ENCODE peak calls at places on chromosomes 16 and 17, in four cellular contexts. D is AG04449, W is astrocyte of the spinal cord, Q is type B pancreatic cell. O is an unnamed sample.
A peak's percentile ranks its signal among the peaks of the same experiment; 100 is the strongest.

GRCh38 chr16:500699-501098 is 26.8 kb upstream of the CAPN15 start:
- DNase-seq in D (no peak), W (no peak), Q (no peak), O (no peak)

GRCh38 chr17:31596382-31597323 is 205.2 kb downstream of the RAB11FIP4 start:
- DNase-seq in Q (no peak), W (peak; percentile 97), D (peak; percentile 97), O (peak; percentile 65)

GRCh38 chr17:81483085-81483861 is 29.3 kb downstream of the ACTG1 start:
- DNase-seq in D (no peak), Q (no peak), W (peak; percentile 25), O (peak; percentile 84)

GRCh38 chr17:29582767-29583166 is 6.7 kb downstream of the GIT1 start:
- DNase-seq in W (no peak), Q (no peak), D (no peak), O (no peak)

GRCh38 chr17:17950347-17950746 is 21.9 kb downstream of the TOM1L2 start:
- DNase-seq in Q (no peak), W (no peak), D (no peak), O (no peak)

GRCh38 chr16:24544640-24545039 is 5.3 kb downstream of the RBBP6 start:
- DNase-seq in Q (no peak), D (no peak), W (peak; percentile 38), O (no peak)

GRCh38 chr17:1635675-1636465 is 7.2 kb upstream of the SLC43A2 start:
- DNase-seq in Q (no peak), W (no peak), D (no peak), O (no peak)

GRCh38 chr17:36937001-36937960 is at the start of gene LHX1:
- DNase-seq in W (no peak), Q (no peak), D (no peak), O (peak; percentile 44)

GRCh38 chr17:69535022-69535570 is 120.6 kb downstream of the MAP2K6 start:
- DNase-seq in Q (no peak), D (no peak), W (no peak), O (no peak)

GRCh38 chr16:86067936-86068335 is 169.0 kb downstream of the IRF8 start:
- DNase-seq in D (no peak), Q (no peak), W (no peak), O (no peak)

GRCh38 chr17:41912925-41913324 is 5.8 kb downstream of the ACLY start:
- DNase-seq in D (no peak), W (peak; percentile 39), Q (no peak), O (no peak)

GRCh38 chr16:17026600-17027242 is 444.0 kb downstream of the XYLT1 start:
- DNase-seq in Q (no peak), D (no peak), W (no peak), O (peak; percentile 29)

GRCh38 chr16:85491798-85492616 is 121.1 kb upstream of the GSE1 start:
- DNase-seq in W (no peak), D (no peak), Q (no peak), O (no peak)

DNA sequence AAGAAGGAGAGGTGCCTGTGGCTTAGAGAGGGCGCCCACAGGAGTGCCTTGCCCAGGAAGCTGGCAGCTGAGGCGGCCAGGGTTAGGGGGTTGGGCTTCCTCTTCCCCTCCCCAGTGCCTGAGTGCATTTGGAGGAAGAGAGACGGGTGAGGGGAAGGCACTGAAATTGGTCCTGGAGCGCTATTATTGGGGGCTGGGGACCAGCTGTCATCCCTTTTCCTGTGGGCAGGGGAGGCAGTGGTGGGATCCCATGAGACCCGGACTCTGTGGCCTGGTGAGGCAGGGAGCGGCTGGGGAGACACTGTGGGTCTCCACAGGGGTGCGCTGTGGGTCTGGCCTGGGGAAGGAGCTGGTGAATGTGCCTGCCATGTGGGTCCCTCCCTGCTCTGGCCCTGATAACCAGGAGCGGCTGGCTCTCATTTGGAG is 259.7 kb downstream of the SEC14L1 start:
- DNase-seq in W (no peak), D (no peak), Q (no peak), O (peak; percentile 85)
- TF ChIP-seq CTCF in W (peak; percentile 50), D (peak; percentile 76), Q (peak; percentile 52), O (peak; percentile 73)

GRCh38 chr17:7823581-7824001 is 10.4 kb upstream of the KDM6B start:
- DNase-seq in W (no peak), D (no peak), Q (no peak), O (no peak)

GRCh38 chr17:7820231-7820630 is 13.8 kb upstream of the KDM6B start:
- DNase-seq in Q (no peak), W (no peak), D (no peak), O (no peak)

GRCh38 chr17:7824021-7824924 is 9.7 kb upstream of the KDM6B start:
- DNase-seq in Q (no peak), W (no peak), D (no peak), O (no peak)

GRCh38 chr17:7822126-7822525 is 11.9 kb upstream of the KDM6B start:
- DNase-seq in D (no peak), Q (no peak), W (no peak), O (no peak)

GRCh38 chr17:7825206-7825980 is 8.6 kb upstream of the KDM6B start:
- DNase-seq in Q (no peak), D (no peak), W (no peak), O (no peak)
- TF ChIP-seq CTCF in Q (no peak), D (no peak), W (no peak), O (no peak)

DNA sequence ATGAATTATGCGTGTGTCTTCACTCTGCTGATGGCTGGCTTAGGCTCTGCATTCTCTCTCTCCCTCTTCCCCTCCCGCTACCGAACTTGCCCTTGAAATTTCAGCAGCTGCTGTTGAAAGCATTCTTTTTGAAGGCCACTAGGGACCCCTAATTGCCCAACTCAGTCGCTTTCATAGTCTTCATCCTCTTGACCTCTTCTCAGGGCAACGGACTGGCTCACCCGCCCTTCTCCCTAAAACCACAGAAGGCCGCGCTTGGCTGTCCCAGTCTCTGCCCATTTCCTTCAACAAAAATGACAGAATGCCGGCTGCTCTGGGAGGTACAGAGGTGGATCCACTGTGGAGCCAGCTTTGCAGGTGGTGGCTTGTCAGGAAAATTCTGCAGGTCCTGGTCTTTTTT is 21.0 kb upstream of the FMNL1 start:
- DNase-seq in D (no peak), W (no peak), Q (no peak), O (no peak)
- TF ChIP-seq CTCF in D (no peak), W (no peak), Q (no peak), O (no peak)

DNA sequence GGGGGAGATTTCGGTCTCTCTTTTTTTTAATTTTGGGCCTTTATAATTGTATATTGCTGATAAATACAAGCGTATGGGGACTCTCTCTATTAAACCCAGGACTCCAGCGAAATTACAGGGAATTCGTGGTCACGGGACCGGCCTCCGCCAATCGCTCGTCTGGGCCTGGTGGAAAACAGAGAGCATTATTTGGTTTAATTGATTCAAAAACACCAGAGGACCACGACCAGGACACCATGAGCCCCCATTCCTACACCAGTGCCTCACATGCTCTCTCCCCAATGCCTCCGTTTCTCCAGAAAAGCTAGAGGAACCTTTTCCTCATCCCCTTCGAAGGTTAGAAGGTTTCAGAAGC is at the start of gene HOXB2:
- DNase-seq in D (no peak), W (peak; percentile 81), Q (no peak), O (no peak)
- TF ChIP-seq CTCF in D (no peak), W (no peak), Q (no peak), O (no peak)

DNA sequence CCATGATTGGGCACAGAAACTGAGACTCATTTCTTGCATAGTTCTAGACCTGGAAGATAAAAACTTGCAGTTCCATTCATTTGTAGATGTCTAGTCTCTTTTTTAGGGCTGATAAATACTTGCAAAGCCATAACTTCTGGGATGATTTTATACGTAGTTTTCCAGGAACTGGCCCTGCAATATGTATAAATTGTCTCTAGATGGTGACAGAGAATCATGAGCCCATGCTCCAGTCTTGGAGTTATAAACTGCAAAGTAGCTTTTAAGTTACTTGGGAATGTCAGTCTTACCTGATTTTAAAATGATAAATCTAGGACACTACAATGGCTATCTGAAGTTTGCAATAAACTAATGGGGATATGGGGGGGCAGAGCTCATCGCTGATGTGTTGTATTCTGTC is 3.0 kb upstream of the ADAMTS18 start:
- DNase-seq in Q (no peak), W (peak; percentile 39), D (no peak), O (no peak)
- TF ChIP-seq CTCF in Q (peak; percentile 53), W (peak; percentile 46), D (no peak), O (no peak)

GRCh38 chr17:40551874-40552768 is 13.2 kb downstream of the CCR7 start:
- DNase-seq in D (peak; percentile 99), Q (peak; percentile 42), W (peak; percentile 97), O (peak; percentile 17)
- TF ChIP-seq CTCF in D (no peak), Q (no peak), W (no peak), O (no peak)

GRCh38 chr16:57537194-57537505 is 779 bp upstream of the CCDC102A start:
- DNase-seq in D (no peak), W (no peak), Q (no peak), O (no peak)

GRCh38 chr16:57534337-57534880 is 2.0 kb downstream of the CCDC102A start:
- DNase-seq in Q (peak; percentile 34), D (no peak), W (no peak), O (no peak)

GRCh38 chr16:57534881-57535658 is 1.3 kb downstream of the CCDC102A start:
- DNase-seq in D (no peak), Q (peak; percentile 62), W (no peak), O (peak; percentile 34)

GRCh38 chr16:57536306-57537193 is at the start of gene CCDC102A:
- DNase-seq in W (peak; percentile 38), D (no peak), Q (no peak), O (peak; percentile 69)

GRCh38 chr16:57535680-57536305 is 578 bp downstream of the CCDC102A start:
- DNase-seq in D (no peak), W (peak; percentile 89), Q (peak; percentile 94), O (peak; percentile 98)
- TF ChIP-seq CTCF in D (peak; percentile 38), W (no peak), Q (peak; percentile 38), O (peak; percentile 11)

GRCh38 chr16:53565300-53565699 is 62.3 kb upstream of the AKTIP start:
- DNase-seq in Q (no peak), W (no peak), D (no peak), O (no peak)

GRCh38 chr16:53558665-53559064 is 55.7 kb upstream of the AKTIP start:
- DNase-seq in D (no peak), W (no peak), Q (no peak), O (no peak)

GRCh38 chr16:53561101-53561888 is 58.3 kb upstream of the AKTIP start:
- DNase-seq in Q (no peak), D (no peak), W (no peak), O (no peak)

DNA sequence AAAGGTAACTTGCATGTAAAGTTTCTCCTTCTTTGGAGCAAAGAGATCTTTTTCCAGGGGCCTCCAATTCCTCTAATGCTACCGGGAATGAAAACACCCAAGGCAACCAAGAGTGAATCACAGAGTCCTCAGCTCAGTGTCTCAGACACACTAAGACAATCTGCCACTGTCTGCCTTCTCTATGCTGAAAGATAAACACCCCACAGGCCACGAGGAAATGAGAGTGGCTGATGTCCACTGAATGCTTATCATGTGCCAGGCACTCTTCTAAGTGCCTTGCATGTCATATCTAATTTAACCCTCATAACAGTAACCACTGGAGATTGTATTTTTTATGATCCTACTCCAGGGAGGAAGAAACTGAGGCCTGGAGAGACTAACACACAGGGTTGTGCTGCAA is 56.5 kb upstream of the AKTIP start:
- DNase-seq in Q (no peak), D (no peak), W (no peak), O (no peak)
- TF ChIP-seq CTCF in Q (no peak), D (no peak), W (no peak), O (no peak)

O was measured in GM13976.